ENCODE peak calls at places on chromosome 21, in five cellular contexts. One of them, this sample, is unnamed.

GRCh38 chr21:18522181-18522771 is 118.7 kb upstream of the TMPRSS15 start:
- DNase-seq in body of pancreas: no peak
- DNase-seq in stomach: no peak
- DNase-seq in A549: no peak
- DNase-seq in suprapubic skin: no peak
- DNase-seq in this sample: no peak

GRCh38 chr21:44952116-44952928 is 12.5 kb downstream of the SLX9 start:
- DNase-seq in body of pancreas: no peak
- DNase-seq in stomach: no peak
- DNase-seq in A549: no peak
- DNase-seq in suprapubic skin: no peak
- DNase-seq in this sample: peak; percentile 67

GRCh38 chr21:41411449-41412089 is 14.5 kb upstream of the MX1 start:
- DNase-seq in body of pancreas: peak; percentile 38
- DNase-seq in stomach: peak; percentile 74
- DNase-seq in A549: peak; percentile 15
- DNase-seq in suprapubic skin: no peak
- DNase-seq in this sample: peak; percentile 65

GRCh38 chr21:44548922-44549321 is 2.4 kb downstream of the KRTAP10-2 start:
- DNase-seq in body of pancreas: no peak
- DNase-seq in stomach: no peak
- DNase-seq in A549: no peak
- DNase-seq in suprapubic skin: no peak
- DNase-seq in this sample: no peak

GRCh38 chr21:44872568-44873355 is 728 bp downstream of the PTTG1IP start:
- DNase-seq in body of pancreas: peak; percentile 56
- DNase-seq in stomach: peak; percentile 38
- DNase-seq in A549: no peak
- DNase-seq in suprapubic skin: peak; percentile 76
- DNase-seq in this sample: peak; percentile 56

GRCh38 chr21:32940079-32941014 is 85.4 kb upstream of the OLIG2 start:
- DNase-seq in body of pancreas: peak; percentile 59
- DNase-seq in stomach: peak; percentile 44
- DNase-seq in A549: peak; percentile 42
- DNase-seq in suprapubic skin: no peak
- DNase-seq in this sample: no peak

GRCh38 chr21:44436111-44436611 is 19.1 kb upstream of the LRRC3 start:
- DNase-seq in body of pancreas: no peak
- DNase-seq in stomach: no peak
- DNase-seq in A549: no peak
- DNase-seq in suprapubic skin: peak; percentile 40
- DNase-seq in this sample: peak; percentile 53

GRCh38 chr21:32359719-32360260 is 33.0 kb downstream of the URB1 start:
- DNase-seq in body of pancreas: peak; percentile 10
- DNase-seq in stomach: no peak
- DNase-seq in A549: peak; percentile 43
- DNase-seq in suprapubic skin: peak; percentile 38
- DNase-seq in this sample: no peak

GRCh38 chr21:44724926-44725325 is 13.6 kb upstream of the TSPEAR start:
- DNase-seq in body of pancreas: no peak
- DNase-seq in stomach: no peak
- DNase-seq in A549: no peak
- DNase-seq in suprapubic skin: peak; percentile 17
- DNase-seq in this sample: no peak

GRCh38 chr21:41327753-41328152 is 11.2 kb downstream of the FAM3B start:
- DNase-seq in body of pancreas: no peak
- DNase-seq in stomach: no peak
- DNase-seq in A549: no peak
- DNase-seq in suprapubic skin: no peak
- DNase-seq in this sample: no peak

GRCh38 chr21:45331521-45332257 is 44.0 kb upstream of the POFUT2 start:
- DNase-seq in body of pancreas: no peak
- DNase-seq in stomach: no peak
- DNase-seq in A549: no peak
- DNase-seq in suprapubic skin: peak; percentile 49
- DNase-seq in this sample: peak; percentile 63

GRCh38 chr21:31873275-31873695 is 465 bp downstream of the HUNK start:
- DNase-seq in body of pancreas: no peak
- DNase-seq in stomach: no peak
- DNase-seq in A549: peak; percentile 5
- DNase-seq in suprapubic skin: no peak
- DNase-seq in this sample: no peak

GRCh38 chr21:21605502-21605901 is 607.3 kb downstream of the NCAM2 start:
- DNase-seq in body of pancreas: no peak
- DNase-seq in stomach: no peak
- DNase-seq in A549: no peak
- DNase-seq in suprapubic skin: no peak
- DNase-seq in this sample: no peak

GRCh38 chr21:30482130-30482529 is 2.0 kb upstream of the KRTAP19-1 start:
- DNase-seq in body of pancreas: no peak
- DNase-seq in stomach: no peak
- DNase-seq in A549: no peak
- DNase-seq in suprapubic skin: no peak
- DNase-seq in this sample: no peak

GRCh38 chr21:14766241-14766640 is 220.1 kb upstream of the SAMSN1 start:
- DNase-seq in body of pancreas: no peak
- DNase-seq in stomach: no peak
- DNase-seq in A549: peak; percentile 20
- DNase-seq in suprapubic skin: no peak
- DNase-seq in this sample: no peak

GRCh38 chr21:33951276-33952178 is 35.9 kb upstream of the ATP5PO start:
- DNase-seq in body of pancreas: no peak
- DNase-seq in stomach: no peak
- DNase-seq in A549: no peak
- DNase-seq in suprapubic skin: no peak
- DNase-seq in this sample: no peak

GRCh38 chr21:43690346-43690745 is 28.6 kb upstream of the PDXK start:
- DNase-seq in body of pancreas: no peak
- DNase-seq in stomach: no peak
- DNase-seq in A549: no peak
- DNase-seq in suprapubic skin: no peak
- DNase-seq in this sample: no peak

GRCh38 chr21:15826908-15827601 is 97.3 kb downstream of the USP25 start:
- DNase-seq in body of pancreas: no peak
- DNase-seq in stomach: no peak
- DNase-seq in A549: no peak
- DNase-seq in suprapubic skin: no peak
- DNase-seq in this sample: no peak

GRCh38 chr21:37547615-37547975 is 181.0 kb downstream of the DYRK1A start:
- DNase-seq in body of pancreas: no peak
- DNase-seq in stomach: no peak
- DNase-seq in A549: no peak
- DNase-seq in suprapubic skin: no peak
- DNase-seq in this sample: no peak

GRCh38 chr21:23374155-23374554 is 2233.1 kb downstream of the MRPL39 start:
- DNase-seq in body of pancreas: no peak
- DNase-seq in stomach: no peak
- DNase-seq in A549: no peak
- DNase-seq in suprapubic skin: no peak
- DNase-seq in this sample: no peak
- H3K9me3 ChIP-seq in body of pancreas: no peaks in the 10 kb centered on the region
- H3K9me3 ChIP-seq in stomach: peaks cover 10% of the 10 kb centered on the region
- H3K9me3 ChIP-seq in A549: no peaks in the 10 kb centered on the region
- H3K9me3 ChIP-seq in suprapubic skin: no peaks in the 10 kb centered on the region
- H3K9me3 ChIP-seq in this sample: no peaks in the 10 kb centered on the region

GRCh38 chr21:39124852-39125251 is 58.4 kb downstream of the PSMG1 start:
- DNase-seq in body of pancreas: no peak
- DNase-seq in stomach: no peak
- DNase-seq in A549: no peak
- DNase-seq in suprapubic skin: no peak
- DNase-seq in this sample: no peak
- H3K27ac ChIP-seq in body of pancreas: no peak overlapping the region
- H3K27ac ChIP-seq in stomach: peak overlapping the region; percentile 70
- H3K27ac ChIP-seq in A549: no peak overlapping the region
- H3K27ac ChIP-seq in suprapubic skin: no peak overlapping the region
- H3K27ac ChIP-seq in this sample: no peak overlapping the region

GRCh38 chr21:36431252-36431651 is 46.1 kb downstream of the CHAF1B start:
- DNase-seq in body of pancreas: no peak
- DNase-seq in stomach: no peak
- DNase-seq in A549: no peak
- DNase-seq in suprapubic skin: no peak
- DNase-seq in this sample: no peak

GRCh38 chr21:36427502-36427901 is 42.3 kb downstream of the CHAF1B start:
- DNase-seq in body of pancreas: no peak
- DNase-seq in stomach: no peak
- DNase-seq in A549: no peak
- DNase-seq in suprapubic skin: no peak
- DNase-seq in this sample: no peak

GRCh38 chr21:36430841-36431240 is 45.6 kb downstream of the CHAF1B start:
- DNase-seq in body of pancreas: no peak
- DNase-seq in stomach: no peak
- DNase-seq in A549: no peak
- DNase-seq in suprapubic skin: no peak
- DNase-seq in this sample: no peak

GRCh38 chr21:36428789-36429671 is 43.8 kb downstream of the CHAF1B start:
- DNase-seq in body of pancreas: no peak
- DNase-seq in stomach: no peak
- DNase-seq in A549: no peak
- DNase-seq in suprapubic skin: no peak
- DNase-seq in this sample: no peak

GRCh38 chr21:36429672-36430546 is 44.7 kb downstream of the CHAF1B start:
- DNase-seq in body of pancreas: peak; percentile 76
- DNase-seq in stomach: peak; percentile 84
- DNase-seq in A549: peak; percentile 92
- DNase-seq in suprapubic skin: peak; percentile 86
- DNase-seq in this sample: peak; percentile 84
- TF ChIP-seq CTCF in body of pancreas: peak; percentile 28
- TF ChIP-seq CTCF in stomach: no peak
- TF ChIP-seq CTCF in A549: no peak
- TF ChIP-seq CTCF in suprapubic skin: no peak
- TF ChIP-seq CTCF in this sample: no peak

DNA sequence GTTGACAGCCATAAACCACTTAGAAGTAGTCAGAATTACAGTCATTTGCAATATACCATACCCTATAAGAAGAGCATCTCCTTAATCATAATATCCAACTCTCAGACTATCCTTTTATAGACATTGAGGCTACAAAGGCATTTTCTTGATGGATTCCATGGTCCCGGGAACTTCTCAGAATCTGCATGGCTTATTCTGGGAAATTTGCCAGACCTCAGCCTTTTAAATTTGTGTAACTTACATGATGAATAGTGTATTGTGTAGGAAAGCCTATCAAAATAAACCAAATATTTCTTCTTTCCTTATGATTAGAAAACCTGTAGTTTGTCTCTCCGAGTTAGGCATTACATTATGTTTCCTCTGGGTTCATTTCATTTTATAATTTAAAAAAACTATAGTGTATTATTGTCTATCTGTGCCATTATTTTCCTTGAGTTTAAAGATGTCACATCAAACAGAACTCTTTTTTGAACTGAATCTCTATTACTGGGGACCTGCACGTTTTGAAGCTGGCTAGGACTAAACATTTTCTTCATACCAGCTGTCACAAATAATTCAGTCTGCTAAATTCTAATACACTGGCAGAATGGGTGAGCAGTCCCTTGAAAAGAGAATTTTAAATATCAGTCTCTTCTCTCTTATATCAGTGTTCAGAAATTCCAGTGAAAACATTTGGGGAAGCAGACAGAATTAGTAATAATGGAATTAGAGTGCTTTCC is 102.9 kb downstream of the GABPA start:
- DNase-seq in body of pancreas: no peak
- DNase-seq in stomach: no peak
- DNase-seq in A549: no peak
- DNase-seq in suprapubic skin: no peak
- DNase-seq in this sample: no peak
- H3K9me3 ChIP-seq in body of pancreas: no peaks in the 10 kb centered on the region
- H3K9me3 ChIP-seq in stomach: peaks cover 15% of the 10 kb centered on the region
- H3K9me3 ChIP-seq in A549: no peaks in the 10 kb centered on the region
- H3K9me3 ChIP-seq in suprapubic skin: peaks cover 7% of the 10 kb centered on the region
- H3K9me3 ChIP-seq in this sample: peaks cover 20% of the 10 kb centered on the region

DNA sequence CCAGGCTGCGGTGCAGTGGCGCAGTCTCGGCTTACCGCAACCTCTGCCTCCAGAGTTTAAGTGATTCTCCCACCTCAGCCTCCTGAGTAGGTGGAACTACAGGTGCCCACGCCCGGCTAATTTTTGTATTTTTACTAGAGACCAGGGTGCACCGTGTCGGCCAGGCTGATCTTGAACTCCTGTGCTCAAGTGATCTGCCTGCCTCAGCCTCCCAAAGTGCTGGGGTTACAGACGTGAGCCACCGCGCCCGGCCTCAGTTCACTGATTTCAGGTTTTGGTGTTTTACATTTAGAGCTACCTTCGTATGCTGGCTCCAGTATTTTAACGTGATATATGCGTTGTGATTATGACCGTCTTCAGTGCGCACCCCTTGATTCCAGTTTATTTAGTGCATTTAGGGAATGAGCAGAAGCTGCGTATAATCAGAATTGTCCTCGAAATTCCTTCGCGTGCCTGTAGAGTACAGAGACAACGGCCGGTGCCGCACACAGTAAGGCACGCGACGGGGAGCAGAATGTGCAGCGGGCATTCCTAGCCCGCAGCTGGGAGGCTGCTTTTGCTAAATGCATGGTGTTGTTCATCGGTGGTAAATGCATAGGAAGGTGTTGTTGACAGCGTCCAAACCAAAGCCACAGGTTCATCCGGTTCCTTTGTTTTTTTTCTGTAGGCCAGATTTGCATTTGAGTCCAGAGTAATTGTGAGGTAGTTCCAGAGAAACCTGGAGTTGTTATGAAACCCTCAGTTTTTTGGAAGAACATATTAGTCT is 48.9 kb upstream of the DIP2A start:
- DNase-seq in body of pancreas: no peak
- DNase-seq in stomach: no peak
- DNase-seq in A549: no peak
- DNase-seq in suprapubic skin: no peak
- DNase-seq in this sample: peak; percentile 40
- H3K27ac ChIP-seq in body of pancreas: no peak overlapping the region
- H3K27ac ChIP-seq in stomach: no peak overlapping the region
- H3K27ac ChIP-seq in A549: no peak overlapping the region
- H3K27ac ChIP-seq in suprapubic skin: no peak overlapping the region
- H3K27ac ChIP-seq in this sample: no peak overlapping the region

GRCh38 chr21:42520628-42521253 is 7.1 kb downstream of the SLC37A1 start:
- DNase-seq in body of pancreas: no peak
- DNase-seq in stomach: no peak
- DNase-seq in A549: no peak
- DNase-seq in suprapubic skin: no peak
- DNase-seq in this sample: no peak
- TF ChIP-seq CTCF in body of pancreas: no peak
- TF ChIP-seq CTCF in stomach: peak; percentile 6
- TF ChIP-seq CTCF in A549: no peak
- TF ChIP-seq CTCF in suprapubic skin: no peak
- TF ChIP-seq CTCF in this sample: no peak

GRCh38 chr21:35005825-35006224 is 43.3 kb downstream of the RUNX1 start:
- DNase-seq in body of pancreas: no peak
- DNase-seq in stomach: no peak
- DNase-seq in A549: no peak
- DNase-seq in suprapubic skin: no peak
- DNase-seq in this sample: no peak
- H3K9me3 ChIP-seq in body of pancreas: no peaks in the 10 kb centered on the region
- H3K9me3 ChIP-seq in stomach: no peaks in the 10 kb centered on the region
- H3K9me3 ChIP-seq in A549: no peaks in the 10 kb centered on the region
- H3K9me3 ChIP-seq in suprapubic skin: no peaks in the 10 kb centered on the region
- H3K9me3 ChIP-seq in this sample: no peaks in the 10 kb centered on the region

This sample was measured in left lung.